ENCODE peak calls at places on chromosome 2, in five cellular contexts. P is CD8-positive, alpha-beta memory T cell; A is A549; J is hepatocyte; K is Caco-2. Q is an unnamed sample. For H3K4me1, the result is how much of the 10 kb centered on the place peaks cover.

GRCh38 chr2:41719756-41720155 is 328.1 kb upstream of the PKDCC start:
- DNase-seq in K (no peak), A (no peak), J (no peak), P (no peak), Q (no peak)

GRCh38 chr2:189702071-189702470 is 27.6 kb downstream of the ANKAR start:
- DNase-seq in P (no peak), J (no peak), A (peak), K (no peak), Q (no peak)

GRCh38 chr2:15040429-15041084 is 408.0 kb downstream of the LRATD1 start:
- DNase-seq in A (no peak), K (no peak), P (no peak), J (no peak), Q (no peak)

GRCh38 chr2:120935339-120936313 is 200.0 kb downstream of the GLI2 start:
- DNase-seq in P (no peak), A (peak), J (peak), K (peak), Q (no peak)

GRCh38 chr2:88099798-88100488 is 27.9 kb downstream of the FABP1 start:
- DNase-seq in P (no peak), J (no peak), K (peak), A (peak), Q (no peak)

GRCh38 chr2:217362710-217363109 is 502.8 kb upstream of the TNP1 start:
- DNase-seq in P (no peak), K (no peak), A (no peak), J (no peak), Q (no peak)

GRCh38 chr2:160034396-160034795 is 28.0 kb downstream of the PLA2R1 start:
- DNase-seq in J (no peak), K (no peak), P (no peak), A (no peak), Q (no peak)

GRCh38 chr2:120250640-120251039 is 2.0 kb upstream of the RALB start:
- DNase-seq in P (no peak), K (no peak), A (no peak), J (no peak), Q (no peak)

GRCh38 chr2:2880938-2881337 is 496.7 kb downstream of the EIPR1 start:
- DNase-seq in J (no peak), A (no peak), P (no peak), K (no peak), Q (no peak)

GRCh38 chr2:178413472-178414265 is 37.3 kb downstream of the PRKRA start:
- DNase-seq in A (peak), K (no peak), P (peak), J (peak), Q (peak)

GRCh38 chr2:39220136-39220535 is 23.6 kb downstream of the CDKL4 start:
- DNase-seq in A (no peak), J (no peak), P (no peak), K (no peak), Q (no peak)

GRCh38 chr2:56325661-56326345 is 142.0 kb downstream of the CCDC85A start:
- DNase-seq in P (no peak), K (no peak), A (no peak), J (no peak), Q (no peak)

GRCh38 chr2:116879646-116880045 is 934.8 kb upstream of the DDX18 start:
- DNase-seq in A (no peak), P (no peak), K (no peak), J (no peak), Q (no peak)

GRCh38 chr2:235230809-235231601 is 262.8 kb upstream of the AGAP1 start:
- DNase-seq in P (no peak), A (no peak), K (no peak), J (no peak), Q (no peak)

GRCh38 chr2:38260469-38260868 is 116.6 kb downstream of the ATL2 start:
- DNase-seq in K (no peak), P (no peak), A (no peak), J (no peak), Q (no peak)

GRCh38 chr2:45253151-45253550 is 243.9 kb upstream of the SIX2 start:
- DNase-seq in A (no peak), J (no peak), K (no peak), P (no peak), Q (no peak)

GRCh38 chr2:69185807-69186206 is 172.8 kb downstream of the ANTXR1 start:
- DNase-seq in K (no peak), J (no peak), A (no peak), P (no peak), Q (no peak)

GRCh38 chr2:109429711-109430265 is 184.0 kb downstream of the SEPTIN10 start:
- DNase-seq in A (no peak), J (no peak), P (no peak), K (no peak), Q (no peak)

GRCh38 chr2:196389670-196390069 is 218.3 kb upstream of the STK17B start:
- DNase-seq in P (no peak), A (no peak), K (no peak), J (no peak), Q (no peak)

GRCh38 chr2:240701091-240701735 is 9.5 kb downstream of the AQP12A start:
- DNase-seq in P (no peak), K (peak), J (no peak), A (no peak), Q (no peak)

GRCh38 chr2:60552096-60552850 is 1.2 kb downstream of the BCL11A start:
- DNase-seq in K (no peak), J (peak), A (peak), P (no peak), Q (no peak)

GRCh38 chr2:102356381-102356712 is 751 bp downstream of the IL18R1 start:
- DNase-seq in K (no peak), A (no peak), P (no peak), J (no peak), Q (no peak)
- H3K4me3 ChIP-seq in K (peak), A (peak), P (peak), J (peak), Q (peak)

GRCh38 chr2:28399289-28399688 is 6.6 kb downstream of the FOSL2 start:
- DNase-seq in P (no peak), J (no peak), A (no peak), K (no peak), Q (no peak)

GRCh38 chr2:28400921-28401320 is 8.3 kb downstream of the FOSL2 start:
- DNase-seq in J (no peak), A (no peak), P (no peak), K (no peak), Q (no peak)

GRCh38 chr2:28401411-28401810 is 8.8 kb downstream of the FOSL2 start:
- DNase-seq in P (no peak), K (no peak), J (no peak), A (no peak), Q (no peak)

GRCh38 chr2:28400434-28400833 is 7.8 kb downstream of the FOSL2 start:
- DNase-seq in P (no peak), K (no peak), A (no peak), J (no peak), Q (no peak)

DNA sequence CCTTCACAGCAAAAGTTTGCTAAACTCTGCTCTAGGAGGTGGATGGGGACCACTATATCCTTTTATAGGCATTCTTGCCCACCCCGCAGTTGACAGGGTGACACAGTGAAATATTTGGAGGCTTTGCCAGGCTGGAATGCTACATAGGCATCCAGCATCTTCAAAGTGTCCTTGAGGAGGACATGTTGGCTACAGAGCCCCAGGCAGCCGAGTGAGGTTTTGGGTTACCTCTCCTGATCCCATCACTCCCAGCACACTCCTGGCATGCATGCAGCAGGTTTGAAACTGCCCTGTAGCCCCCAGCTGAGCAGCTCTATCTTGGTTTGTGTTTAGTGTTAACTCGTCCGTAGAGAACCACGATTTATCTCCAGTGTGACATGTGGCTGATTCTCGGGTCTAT is 7.3 kb downstream of the FOSL2 start:
- DNase-seq in P (no peak), K (no peak), J (no peak), A (no peak), Q (no peak)
- H3K4me1 ChIP-seq in P (under half), K (under half), J (under half), A (half or more), Q (half or more)

DNA sequence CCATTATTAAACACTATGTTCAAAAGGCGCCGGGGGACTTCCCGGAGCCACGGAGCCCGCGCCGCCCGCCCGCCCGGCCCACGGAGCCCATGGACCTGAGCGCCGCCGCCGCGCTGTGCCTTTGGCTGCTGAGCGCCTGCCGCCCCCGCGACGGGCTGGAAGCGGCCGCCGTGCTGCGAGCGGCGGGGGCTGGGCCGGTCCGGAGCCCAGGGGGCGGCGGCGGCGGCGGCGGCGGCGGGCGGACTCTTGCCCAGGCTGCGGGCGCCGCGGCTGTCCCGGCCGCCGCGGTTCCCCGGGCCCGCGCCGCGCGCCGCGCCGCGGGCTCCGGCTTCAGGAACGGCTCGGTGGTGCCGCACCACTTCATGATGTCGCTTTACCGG is 197 bp downstream of the GDF7 start:
- DNase-seq in J (no peak), P (no peak), A (no peak), K (no peak), Q (no peak)
- H3K4me3 ChIP-seq in J (peak), P (no peak), A (peak), K (peak), Q (peak)

GRCh38 chr2:96261328-96262003 is 4.3 kb downstream of the TMEM127 start:
- DNase-seq in P (no peak), A (no peak), J (peak), K (no peak), Q (no peak)

GRCh38 chr2:96260404-96261260 is 5.2 kb downstream of the TMEM127 start:
- DNase-seq in P (no peak), J (peak), K (peak), A (peak), Q (peak)

GRCh38 chr2:96258393-96259022 is 7.3 kb downstream of the TMEM127 start:
- DNase-seq in A (no peak), P (no peak), J (no peak), K (no peak), Q (no peak)

GRCh38 chr2:96262306-96262705 is 3.5 kb downstream of the TMEM127 start:
- DNase-seq in P (no peak), A (no peak), J (no peak), K (no peak), Q (no peak)

DNA sequence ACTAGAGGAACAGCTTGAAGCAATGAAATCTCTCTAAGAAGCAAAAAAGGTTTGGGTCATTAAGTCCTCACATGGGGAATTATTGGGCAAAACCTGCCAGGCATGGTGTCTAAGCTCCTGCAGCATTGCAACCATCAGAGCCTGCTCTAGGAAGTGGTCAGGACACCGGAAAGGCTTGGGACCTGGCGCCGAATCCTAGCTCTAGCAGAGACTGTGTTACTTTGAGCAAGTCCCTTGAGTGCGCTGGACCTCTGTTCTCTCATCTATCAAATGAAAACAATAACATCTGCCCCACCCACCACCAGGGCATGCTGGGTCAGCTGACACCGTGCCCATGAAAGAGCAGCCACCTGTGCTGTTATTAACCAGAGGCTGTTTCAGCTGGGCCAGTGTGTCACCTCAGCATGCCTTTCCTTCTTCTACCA is 6.3 kb downstream of the TMEM127 start:
- DNase-seq in P (no peak), J (peak), A (no peak), K (no peak), Q (no peak)
- H3K4me1 ChIP-seq in P (half or more), J (under half), A (under half), K (under half), Q (half or more)

GRCh38 chr2:96649342-96649741 is 6.8 kb downstream of the FER1L5 start:
- DNase-seq in K (no peak), P (no peak), J (no peak), A (no peak), Q (no peak)
- H3K4me3 ChIP-seq in K (no peak), P (no peak), J (no peak), A (no peak), Q (no peak)

GRCh38 chr2:221085376-221085900 is 486.7 kb downstream of the EPHA4 start:
- DNase-seq in J (no peak), K (no peak), P (no peak), A (no peak), Q (no peak)
- H3K4me1 ChIP-seq in J (under half), K (under half), P (under half), A (under half), Q (under half)

GRCh38 chr2:35962585-35962984 is 393.0 kb upstream of the CRIM1 start:
- DNase-seq in K (no peak), J (no peak), P (no peak), A (no peak), Q (no peak)
- H3K4me3 ChIP-seq in K (no peak), J (no peak), P (no peak), A (no peak), Q (no peak)

Q was measured in tibial artery.